ENCODE peak calls at places on chromosome 15, in four cellular contexts. B, J, O and S are unnamed samples.

GRCh38 chr15:86772369-86773059 is 692.8 kb downstream of the AGBL1 start:
- DNase-seq in J (no peak), O (no peak), B (peak), S (no peak)

GRCh38 chr15:73965730-73966103 is 26.4 kb downstream of the STOML1 start:
- DNase-seq in B (no peak), J (no peak), O (no peak), S (no peak)

GRCh38 chr15:80159811-80160569 is 7.2 kb downstream of the FAH start:
- DNase-seq in O (no peak), B (no peak), J (no peak), S (no peak)

GRCh38 chr15:53193149-53193548 is 403.0 kb upstream of the ONECUT1 start:
- DNase-seq in B (peak), O (no peak), J (no peak), S (no peak)

GRCh38 chr15:101167791-101168462 is 83.9 kb downstream of the CHSY1 start:
- DNase-seq in B (peak), O (no peak), J (peak), S (no peak)

GRCh38 chr15:69089258-69089657 is 71.2 kb upstream of the GLCE start:
- DNase-seq in J (no peak), B (no peak), O (no peak), S (no peak)

GRCh38 chr15:34055868-34056595 is 17.0 kb upstream of the AVEN start:
- DNase-seq in J (no peak), O (no peak), B (no peak), S (no peak)

GRCh38 chr15:80588801-80589200 is 106.3 kb upstream of the ABHD17C start:
- DNase-seq in O (peak), B (no peak), J (no peak), S (no peak)

GRCh38 chr15:50543556-50543955 is 2.9 kb downstream of the USP50 start:
- DNase-seq in J (no peak), B (no peak), O (no peak), S (no peak)

GRCh38 chr15:60083318-60083717 is 79.2 kb downstream of the FOXB1 start:
- DNase-seq in B (no peak), O (no peak), J (no peak), S (no peak)

GRCh38 chr15:49460411-49460941 is 37.4 kb downstream of the FGF7 start:
- DNase-seq in O (no peak), J (no peak), B (no peak), S (no peak)
- TF ChIP-seq CTCF in O (no peak), J (no peak), B (no peak), S (no peak)

GRCh38 chr15:29403778-29404177 is 134.2 kb upstream of the NSMCE3 start:
- DNase-seq in B (no peak), J (no peak), O (no peak), S (no peak)
- TF ChIP-seq CTCF in B (no peak), J (no peak), O (no peak), S (no peak)

GRCh38 chr15:39171944-39172368 is 408.9 kb upstream of the THBS1 start:
- DNase-seq in B (peak), J (peak), O (peak), S (peak)
- TF ChIP-seq CTCF in B (peak), J (peak), O (no peak), S (peak)

GRCh38 chr15:71125831-71126453 is 10.7 kb downstream of the THSD4 start:
- DNase-seq in J (no peak), B (no peak), O (no peak), S (no peak)
- TF ChIP-seq CTCF in J (no peak), B (no peak), O (no peak), S (no peak)

DNA sequence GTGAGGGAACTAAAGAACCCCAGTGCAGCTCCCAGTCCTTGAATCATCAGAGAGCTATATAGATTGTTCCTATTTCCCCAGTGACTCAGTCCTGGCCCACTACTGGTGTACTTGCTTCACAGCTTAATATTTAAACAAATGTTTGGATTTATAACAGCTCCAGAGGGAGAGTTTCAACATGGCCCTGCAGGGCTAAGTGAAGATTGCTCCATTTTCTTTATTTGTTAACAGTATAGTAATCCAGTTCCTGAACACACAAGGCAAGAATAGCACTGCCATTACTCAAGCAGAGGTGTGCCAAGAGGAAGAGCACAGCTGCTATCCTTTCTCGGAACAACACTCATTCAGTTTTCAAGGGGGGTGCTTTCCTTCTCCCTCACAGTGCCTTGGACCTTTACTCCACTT is 6.5 kb downstream of the SQOR start:
- DNase-seq in B (peak), O (peak), J (no peak), S (peak)
- TF ChIP-seq CTCF in B (no peak), O (no peak), J (no peak), S (no peak)

DNA sequence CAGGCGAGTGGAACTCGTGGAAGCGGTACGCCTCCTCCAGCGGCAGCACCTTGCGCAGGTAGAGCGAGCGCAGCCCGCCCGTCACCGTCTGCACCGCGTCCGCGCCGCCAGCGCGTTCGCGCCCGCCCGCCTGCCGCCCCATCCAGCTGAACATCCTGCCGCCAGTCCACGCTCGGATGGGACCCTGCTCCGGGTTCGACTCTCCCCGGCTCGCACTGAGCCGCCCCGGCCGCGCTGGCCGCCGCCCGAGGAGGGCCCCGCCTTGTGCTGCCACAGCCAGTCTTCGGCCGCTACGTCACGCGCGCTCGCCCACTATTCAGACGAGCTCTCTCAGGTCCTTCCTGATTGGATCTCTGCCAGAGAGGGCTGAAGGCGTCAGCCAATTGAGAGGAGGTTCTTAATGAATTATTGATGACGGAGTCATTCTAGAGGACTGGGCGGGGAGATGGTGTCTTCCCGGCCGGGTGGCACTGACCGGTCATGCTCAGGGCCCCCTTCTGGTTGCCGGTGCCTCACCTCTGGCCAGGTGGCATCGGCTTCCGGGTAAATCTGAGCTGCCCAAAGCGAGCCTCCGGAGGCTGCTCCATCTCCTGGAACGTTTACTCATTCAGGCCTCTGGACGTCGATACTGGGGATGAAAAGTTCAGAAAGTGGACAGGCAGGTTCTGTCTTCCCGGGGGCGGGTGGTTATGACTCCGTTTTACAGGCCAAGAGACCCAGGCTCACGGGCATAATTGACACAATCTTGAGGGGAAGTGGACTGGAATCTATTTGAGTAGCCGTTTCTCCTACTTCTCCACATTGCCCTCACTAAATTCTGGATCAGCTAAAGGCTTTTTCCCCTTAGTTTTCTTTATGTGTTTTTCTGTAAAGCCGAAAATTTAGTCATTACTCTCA is at the start of gene EHD4:
- DNase-seq in J (peak), B (peak), O (peak), S (peak)
- TF ChIP-seq CTCF in J (no peak), B (peak), O (no peak), S (peak)